ENCODE peak calls at places on chromosomes 2 and 18, in six cellular contexts. One of them, this sample, is unnamed.

GRCh38 chr2:32135409-32135808 is 30.3 kb upstream of the SLC30A6 start:
- DNase-seq in pancreas: peak
- DNase-seq in heart right ventricle: no peak
- DNase-seq in HCT116: peak
- DNase-seq in coronary artery: no peak
- DNase-seq in kidney: no peak
- DNase-seq in this sample: peak

GRCh38 chr2:147294825-147295392 is 549.9 kb upstream of the ACVR2A start:
- DNase-seq in pancreas: no peak
- DNase-seq in heart right ventricle: no peak
- DNase-seq in HCT116: no peak
- DNase-seq in coronary artery: no peak
- DNase-seq in kidney: no peak
- DNase-seq in this sample: no peak

GRCh38 chr2:30897539-30897938 is 90.3 kb upstream of the CAPN13 start:
- DNase-seq in pancreas: no peak
- DNase-seq in heart right ventricle: no peak
- DNase-seq in HCT116: no peak
- DNase-seq in coronary artery: no peak
- DNase-seq in kidney: no peak
- DNase-seq in this sample: no peak

GRCh38 chr18:74311000-74311399 is 4.6 kb upstream of the C18orf63 start:
- DNase-seq in pancreas: no peak
- DNase-seq in heart right ventricle: no peak
- DNase-seq in HCT116: no peak
- DNase-seq in coronary artery: no peak
- DNase-seq in kidney: no peak
- DNase-seq in this sample: no peak

GRCh38 chr2:71417300-71418202 is 35.8 kb upstream of the DYSF start:
- DNase-seq in pancreas: no peak
- DNase-seq in heart right ventricle: no peak
- DNase-seq in HCT116: peak
- DNase-seq in coronary artery: no peak
- DNase-seq in kidney: no peak
- DNase-seq in this sample: no peak

GRCh38 chr2:241980193-241980592 is 110.7 kb downstream of the RTP5 start:
- DNase-seq in pancreas: no peak
- DNase-seq in heart right ventricle: no peak
- DNase-seq in HCT116: no peak
- DNase-seq in coronary artery: peak
- DNase-seq in kidney: no peak
- DNase-seq in this sample: no peak

GRCh38 chr2:9240745-9241144 is 34.1 kb downstream of the ASAP2 start:
- DNase-seq in pancreas: no peak
- DNase-seq in heart right ventricle: no peak
- DNase-seq in HCT116: no peak
- DNase-seq in coronary artery: no peak
- DNase-seq in kidney: no peak
- DNase-seq in this sample: no peak

GRCh38 chr2:102106133-102106556 is 36.4 kb upstream of the IL1R1 start:
- DNase-seq in pancreas: no peak
- DNase-seq in heart right ventricle: no peak
- DNase-seq in HCT116: no peak
- DNase-seq in coronary artery: no peak
- DNase-seq in kidney: no peak
- DNase-seq in this sample: no peak

GRCh38 chr2:17962874-17963273 is 84.4 kb downstream of the KCNS3 start:
- DNase-seq in pancreas: no peak
- DNase-seq in heart right ventricle: no peak
- DNase-seq in HCT116: no peak
- DNase-seq in coronary artery: no peak
- DNase-seq in kidney: no peak
- DNase-seq in this sample: no peak

GRCh38 chr18:45359275-45360009 is 255.8 kb upstream of the SLC14A2 start:
- DNase-seq in pancreas: peak
- DNase-seq in heart right ventricle: no peak
- DNase-seq in HCT116: no peak
- DNase-seq in coronary artery: no peak
- DNase-seq in kidney: no peak
- DNase-seq in this sample: no peak

GRCh38 chr18:46152436-46152807 is 48.2 kb downstream of the HAUS1 start:
- DNase-seq in pancreas: no peak
- DNase-seq in heart right ventricle: peak
- DNase-seq in HCT116: no peak
- DNase-seq in coronary artery: no peak
- DNase-seq in kidney: no peak
- DNase-seq in this sample: peak

GRCh38 chr2:176583530-176584101 is 314.4 kb downstream of the MTX2 start:
- DNase-seq in pancreas: no peak
- DNase-seq in heart right ventricle: no peak
- DNase-seq in HCT116: no peak
- DNase-seq in coronary artery: no peak
- DNase-seq in kidney: peak
- DNase-seq in this sample: peak

GRCh38 chr2:8189316-8189715 is 492.5 kb upstream of the ID2 start:
- DNase-seq in pancreas: no peak
- DNase-seq in heart right ventricle: no peak
- DNase-seq in HCT116: no peak
- DNase-seq in coronary artery: no peak
- DNase-seq in kidney: no peak
- DNase-seq in this sample: no peak

GRCh38 chr18:23137788-23138216 is 2.5 kb downstream of the CABLES1 start:
- DNase-seq in pancreas: no peak
- DNase-seq in heart right ventricle: no peak
- DNase-seq in HCT116: no peak
- DNase-seq in coronary artery: no peak
- DNase-seq in kidney: no peak
- DNase-seq in this sample: no peak

GRCh38 chr2:184730288-184730687 is 132.0 kb downstream of the ZNF804A start:
- DNase-seq in pancreas: no peak
- DNase-seq in heart right ventricle: no peak
- DNase-seq in HCT116: no peak
- DNase-seq in coronary artery: no peak
- DNase-seq in kidney: no peak
- DNase-seq in this sample: no peak

GRCh38 chr2:31980674-31981356 is 30.0 kb downstream of the MEMO1 start:
- DNase-seq in pancreas: no peak
- DNase-seq in heart right ventricle: no peak
- DNase-seq in HCT116: no peak
- DNase-seq in coronary artery: no peak
- DNase-seq in kidney: no peak
- DNase-seq in this sample: no peak

GRCh38 chr2:55550368-55551102 is 31.0 kb downstream of the CFAP36 start:
- DNase-seq in pancreas: no peak
- DNase-seq in heart right ventricle: no peak
- DNase-seq in HCT116: no peak
- DNase-seq in coronary artery: no peak
- DNase-seq in kidney: no peak
- DNase-seq in this sample: no peak

GRCh38 chr2:64565949-64566705 is 42.0 kb downstream of the AFTPH start:
- DNase-seq in pancreas: no peak
- DNase-seq in heart right ventricle: no peak
- DNase-seq in HCT116: no peak
- DNase-seq in coronary artery: no peak
- DNase-seq in kidney: no peak
- DNase-seq in this sample: no peak

GRCh38 chr2:101064505-101064867 is 62.4 kb downstream of the RPL31 start:
- DNase-seq in pancreas: no peak
- DNase-seq in heart right ventricle: no peak
- DNase-seq in HCT116: no peak
- DNase-seq in coronary artery: no peak
- DNase-seq in kidney: no peak
- DNase-seq in this sample: no peak

GRCh38 chr2:174247474-174248186 is 702 bp downstream of the OLA1 start:
- DNase-seq in pancreas: no peak
- DNase-seq in heart right ventricle: no peak
- DNase-seq in HCT116: no peak
- DNase-seq in coronary artery: no peak
- DNase-seq in kidney: no peak
- DNase-seq in this sample: no peak

GRCh38 chr2:47486858-47487497 is 84.0 kb downstream of the MSH2 start:
- DNase-seq in pancreas: no peak
- DNase-seq in heart right ventricle: no peak
- DNase-seq in HCT116: no peak
- DNase-seq in coronary artery: no peak
- DNase-seq in kidney: no peak
- DNase-seq in this sample: no peak

GRCh38 chr2:27016801-27017325 is 15.9 kb upstream of the TMEM214 start:
- DNase-seq in pancreas: peak
- DNase-seq in heart right ventricle: peak
- DNase-seq in HCT116: peak
- DNase-seq in coronary artery: no peak
- DNase-seq in kidney: no peak
- DNase-seq in this sample: peak

GRCh38 chr2:218958276-218958675 is 1.2 kb upstream of the CDK5R2 start:
- DNase-seq in pancreas: no peak
- DNase-seq in heart right ventricle: no peak
- DNase-seq in HCT116: no peak
- DNase-seq in coronary artery: no peak
- DNase-seq in kidney: no peak
- DNase-seq in this sample: no peak

GRCh38 chr2:219159771-219160185 is 837 bp downstream of the NHEJ1 start:
- DNase-seq in pancreas: no peak
- DNase-seq in heart right ventricle: no peak
- DNase-seq in HCT116: no peak
- DNase-seq in coronary artery: no peak
- DNase-seq in kidney: no peak
- DNase-seq in this sample: no peak

GRCh38 chr2:71277536-71278103 is 50.7 kb upstream of the PAIP2B start:
- DNase-seq in pancreas: peak
- DNase-seq in heart right ventricle: peak
- DNase-seq in HCT116: peak
- DNase-seq in coronary artery: no peak
- DNase-seq in kidney: peak
- DNase-seq in this sample: peak

GRCh38 chr2:117644403-117644802 is 170.1 kb upstream of the DDX18 start:
- DNase-seq in pancreas: no peak
- DNase-seq in heart right ventricle: no peak
- DNase-seq in HCT116: no peak
- DNase-seq in coronary artery: no peak
- DNase-seq in kidney: no peak
- DNase-seq in this sample: no peak

GRCh38 chr18:712401-713134 is at the start of gene ENOSF1:
- DNase-seq in pancreas: peak
- DNase-seq in heart right ventricle: peak
- DNase-seq in HCT116: peak
- DNase-seq in coronary artery: peak
- DNase-seq in kidney: peak
- DNase-seq in this sample: peak

DNA sequence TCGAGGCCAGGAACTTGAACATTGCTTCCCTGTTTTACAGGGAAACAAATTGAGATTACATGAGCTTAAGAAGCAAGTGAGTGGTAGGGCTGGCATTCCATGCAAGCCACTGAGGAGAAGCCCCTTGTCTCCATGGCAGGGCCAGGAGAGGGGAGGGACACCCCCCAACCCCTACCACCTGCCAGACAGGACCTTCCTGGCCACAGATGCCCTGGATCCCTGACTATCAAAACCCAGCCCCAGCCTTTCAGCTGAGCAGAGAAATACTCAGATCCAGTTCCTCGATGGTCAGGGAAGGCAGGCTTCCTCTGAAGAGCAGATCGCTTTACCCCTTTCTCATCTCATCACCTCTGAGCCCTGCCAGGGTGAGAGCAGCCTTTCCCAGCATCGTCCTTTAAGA is 53.8 kb upstream of the ALPP start:
- DNase-seq in pancreas: no peak
- DNase-seq in heart right ventricle: no peak
- DNase-seq in HCT116: no peak
- DNase-seq in coronary artery: peak
- DNase-seq in kidney: no peak
- DNase-seq in this sample: peak
- H3K27ac ChIP-seq in pancreas: no peak
- H3K27ac ChIP-seq in heart right ventricle: no peak
- H3K27ac ChIP-seq in HCT116: no peak
- H3K27ac ChIP-seq in coronary artery: no peak
- H3K27ac ChIP-seq in kidney: no peak
- H3K27ac ChIP-seq in this sample: no peak

DNA sequence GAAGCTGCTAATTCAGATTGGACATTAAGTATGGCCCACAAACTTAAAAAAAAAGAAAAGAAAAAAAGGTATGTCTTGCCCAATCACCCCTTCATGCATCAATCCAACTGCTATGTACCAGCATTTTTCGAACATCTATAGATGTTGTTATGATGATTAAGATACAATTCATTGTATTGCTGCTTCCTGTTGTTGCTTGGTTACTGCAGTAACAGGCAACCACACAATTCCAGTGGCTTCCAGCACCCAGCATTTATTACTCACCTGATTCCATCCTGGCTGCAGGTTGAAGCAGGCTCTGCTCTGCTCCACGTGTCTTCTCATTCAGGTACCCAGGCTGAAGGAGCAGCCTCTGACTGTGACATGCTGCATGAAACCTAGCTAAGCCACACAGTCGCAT is 196.9 kb downstream of the INO80D start:
- DNase-seq in pancreas: no peak
- DNase-seq in heart right ventricle: no peak
- DNase-seq in HCT116: no peak
- DNase-seq in coronary artery: no peak
- DNase-seq in kidney: no peak
- DNase-seq in this sample: no peak
- H3K27ac ChIP-seq in pancreas: no peak
- H3K27ac ChIP-seq in heart right ventricle: no peak
- H3K27ac ChIP-seq in HCT116: no peak
- H3K27ac ChIP-seq in coronary artery: no peak
- H3K27ac ChIP-seq in kidney: no peak
- H3K27ac ChIP-seq in this sample: no peak

DNA sequence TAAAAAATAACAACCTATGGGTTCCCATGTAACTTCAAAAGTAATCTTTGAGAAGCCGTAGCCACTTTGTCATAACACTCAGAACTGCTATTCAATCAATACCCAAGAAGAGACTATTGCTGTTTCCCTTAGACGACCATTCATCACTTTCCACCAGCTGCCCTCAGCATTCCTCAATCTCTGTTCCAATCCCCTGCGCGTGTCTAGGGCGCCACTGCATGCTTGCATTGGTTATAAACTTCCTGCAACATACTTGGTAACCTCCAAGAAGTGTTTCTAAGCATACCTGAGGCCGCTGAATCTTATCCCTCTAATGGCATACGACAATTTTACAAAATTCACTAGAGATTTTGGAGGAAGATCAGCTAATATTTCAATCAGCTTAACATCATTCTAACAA is 134.2 kb downstream of the LAMA1 start:
- DNase-seq in pancreas: peak
- DNase-seq in heart right ventricle: no peak
- DNase-seq in HCT116: no peak
- DNase-seq in coronary artery: no peak
- DNase-seq in kidney: no peak
- DNase-seq in this sample: no peak
- H3K27ac ChIP-seq in pancreas: no peak
- H3K27ac ChIP-seq in heart right ventricle: no peak
- H3K27ac ChIP-seq in HCT116: no peak
- H3K27ac ChIP-seq in coronary artery: no peak
- H3K27ac ChIP-seq in kidney: no peak
- H3K27ac ChIP-seq in this sample: no peak

DNA sequence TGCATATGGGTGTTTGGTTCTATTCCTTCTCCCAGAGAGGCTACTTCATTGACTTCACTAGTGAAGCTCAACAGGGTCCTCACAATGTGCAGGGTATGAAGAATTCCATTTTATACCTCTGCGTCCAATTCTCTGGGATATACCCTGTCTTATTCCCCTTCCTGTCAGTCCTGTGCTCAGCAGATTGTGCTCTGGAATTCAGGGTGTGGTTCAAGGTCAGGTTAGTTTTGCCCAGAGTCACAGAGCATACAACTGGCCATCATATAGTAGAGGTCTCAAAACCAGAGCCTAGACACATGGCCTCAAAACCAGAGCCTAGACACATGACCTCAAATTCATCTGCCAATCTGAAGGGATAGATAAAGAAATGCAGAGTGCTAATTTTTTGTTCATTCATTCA is 38.8 kb upstream of the VIT start:
- DNase-seq in pancreas: no peak
- DNase-seq in heart right ventricle: no peak
- DNase-seq in HCT116: no peak
- DNase-seq in coronary artery: no peak
- DNase-seq in kidney: no peak
- DNase-seq in this sample: no peak
- H3K27ac ChIP-seq in pancreas: no peak
- H3K27ac ChIP-seq in heart right ventricle: no peak
- H3K27ac ChIP-seq in HCT116: no peak
- H3K27ac ChIP-seq in coronary artery: no peak
- H3K27ac ChIP-seq in kidney: no peak
- H3K27ac ChIP-seq in this sample: no peak

This sample was measured in SJSA1.